ENCODE peak calls at places on chromosomes 12 and 14, in four cellular contexts. U, S, O and T are unnamed samples.

GRCh38 chr12:66863276-66863675 is 184.4 kb upstream of the GRIP1 start:
- DNase-seq in U (no peak), S (no peak), O (no peak), T (no peak)

GRCh38 chr14:89351364-89351957 is 65.6 kb downstream of the FOXN3 start:
- DNase-seq in U (peak), S (no peak), O (peak), T (no peak)

GRCh38 chr14:67413806-67414769 is 2.1 kb upstream of the PLEK2 start:
- DNase-seq in U (no peak), S (peak), O (peak), T (peak)

GRCh38 chr14:68471029-68471963 is 321.6 kb downstream of the ZFP36L1 start:
- DNase-seq in U (peak), S (no peak), O (no peak), T (no peak)

GRCh38 chr14:22472935-22473854 is 115.8 kb downstream of the DAD1 start:
- DNase-seq in U (peak), S (peak), O (peak), T (no peak)

GRCh38 chr12:130079254-130079653 is 83.0 kb upstream of the FZD10 start:
- DNase-seq in U (no peak), S (no peak), O (no peak), T (no peak)

GRCh38 chr12:104667139-104667538 is 210.4 kb downstream of the CHST11 start:
- DNase-seq in U (no peak), S (peak), O (peak), T (no peak)

GRCh38 chr14:100698066-100698465 is 28.6 kb upstream of the DLK1 start:
- DNase-seq in U (no peak), S (no peak), O (no peak), T (no peak)

GRCh38 chr12:126944684-126945083 is 1322.3 kb upstream of the TMEM132C start:
- DNase-seq in U (no peak), S (no peak), O (no peak), T (no peak)

GRCh38 chr12:46219892-46220655 is 48.8 kb downstream of the SLC38A1 start:
- DNase-seq in U (no peak), S (peak), O (peak), T (peak)

GRCh38 chr12:108271951-108272729 is 67.0 kb downstream of the CMKLR1 start:
- DNase-seq in U (no peak), S (no peak), O (no peak), T (no peak)

GRCh38 chr12:54294152-54294913 is 6.5 kb downstream of the NFE2 start:
- DNase-seq in U (peak), S (peak), O (peak), T (no peak)

GRCh38 chr12:3342051-3342450 is 149.0 kb upstream of the PRMT8 start:
- DNase-seq in U (peak), S (no peak), O (peak), T (no peak)

GRCh38 chr14:69711065-69711464 is 55.9 kb upstream of the SRSF5 start:
- DNase-seq in U (no peak), S (peak), O (peak), T (no peak)

GRCh38 chr14:69711471-69712216 is 55.3 kb upstream of the SRSF5 start:
- DNase-seq in U (no peak), S (peak), O (no peak), T (no peak)

GRCh38 chr14:69710378-69710777 is 56.6 kb upstream of the SRSF5 start:
- DNase-seq in U (no peak), S (no peak), O (no peak), T (no peak)

GRCh38 chr14:69708049-69708448 is 58.9 kb upstream of the SRSF5 start:
- DNase-seq in U (peak), S (no peak), O (no peak), T (no peak)

GRCh38 chr14:69708586-69709169 is 58.3 kb upstream of the SRSF5 start:
- DNase-seq in U (peak), S (no peak), O (peak), T (no peak)
- TF ChIP-seq CTCF in U (peak), S (no peak), O (peak), T (peak)

DNA sequence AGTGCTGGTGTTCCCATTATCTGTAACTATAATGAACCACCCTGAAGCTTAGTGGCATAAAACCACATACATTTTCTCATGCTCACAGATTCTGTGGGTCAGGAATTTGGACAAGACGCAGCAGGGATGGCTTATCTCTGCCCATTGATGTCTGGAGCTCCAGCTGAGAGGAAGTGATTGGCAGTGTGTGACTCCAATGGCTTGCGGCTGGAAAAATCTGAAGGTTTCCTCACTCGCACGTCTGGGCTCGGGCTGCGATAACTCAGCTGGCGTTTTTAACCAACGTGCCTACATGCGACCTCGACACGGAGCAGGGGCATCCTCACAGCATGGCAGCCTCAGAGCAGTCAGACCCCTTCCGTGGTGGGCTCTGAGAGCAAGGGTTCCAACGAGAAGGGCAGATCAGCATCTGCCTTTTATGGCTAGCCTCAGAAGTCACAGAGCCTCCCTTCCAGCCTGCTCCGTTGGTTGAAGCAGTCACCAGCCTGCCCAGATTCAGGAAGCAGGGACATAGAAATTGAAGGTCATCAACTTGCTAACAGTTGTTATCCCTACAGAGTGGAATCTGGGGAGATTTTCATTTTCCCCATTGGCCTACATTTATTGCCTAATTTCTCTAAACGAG is 143.3 kb upstream of the BCL2L14 start:
- DNase-seq in U (no peak), S (no peak), O (peak), T (no peak)
- H3K4me3 ChIP-seq in U (no peak), S (no peak), O (no peak), T (no peak)

DNA sequence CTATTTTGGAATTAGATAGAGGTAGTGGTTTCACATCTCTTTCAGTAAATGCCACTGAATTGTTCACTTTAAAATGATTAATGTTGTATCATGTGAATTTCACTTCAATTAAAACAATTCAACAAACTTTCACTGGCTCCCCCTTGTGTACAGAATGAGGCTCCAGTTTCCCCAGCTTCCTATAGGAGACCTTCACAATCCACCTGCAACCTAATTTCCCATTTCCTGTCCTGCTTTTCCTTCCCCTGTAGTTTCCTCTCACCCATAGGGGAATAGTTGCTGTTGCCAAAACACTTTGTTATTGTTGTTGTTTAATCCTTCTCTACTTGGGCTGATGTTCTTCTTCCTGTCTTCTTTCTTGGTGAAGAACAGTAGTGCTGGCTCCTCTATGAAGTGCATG is 59.8 kb downstream of the NPAS3 start:
- DNase-seq in U (no peak), S (peak), O (peak), T (peak)
- TF ChIP-seq CTCF in U (peak), S (peak), O (peak), T (peak)

GRCh38 chr14:25110101-25110500 is 60.2 kb upstream of the STXBP6 start:
- DNase-seq in U (no peak), S (no peak), O (no peak), T (no peak)
- H3K4me3 ChIP-seq in U (no peak), S (no peak), O (no peak), T (no peak)

GRCh38 chr14:21066882-21067502 is 3.1 kb upstream of the ARHGEF40 start:
- DNase-seq in U (peak), S (no peak), O (peak), T (no peak)
- TF ChIP-seq CTCF in U (peak), S (no peak), O (no peak), T (peak)

DNA sequence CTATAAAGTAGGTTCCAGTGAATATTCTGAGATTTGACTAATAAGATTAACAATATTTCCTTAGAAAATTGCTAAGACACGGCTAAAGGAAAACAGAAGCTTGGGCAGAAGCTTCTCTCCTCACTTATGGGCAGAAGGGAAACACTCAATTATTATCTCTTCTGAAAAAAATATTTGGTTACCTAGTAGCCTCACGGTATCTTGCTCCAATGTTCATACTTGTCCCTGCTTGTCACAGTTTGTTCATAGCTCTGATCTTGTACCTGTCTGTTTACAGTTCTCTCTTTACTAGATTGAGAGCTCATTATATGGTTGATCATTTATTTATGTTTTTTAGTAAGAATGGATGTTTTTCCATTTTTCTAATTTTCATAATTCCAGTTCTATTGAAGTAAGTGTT is 458.0 kb upstream of the ATP2B1 start:
- DNase-seq in U (no peak), S (no peak), O (no peak), T (no peak)
- H3K4me3 ChIP-seq in U (no peak), S (no peak), O (no peak), T (no peak)